ENCODE peak calls at places on chromosomes 3 and 15, in four cellular contexts. E is CD4-positive, alpha-beta T cell; A is adrenal gland; C is ELR. Q is an unnamed sample.

GRCh38 chr3:158148218-158148617 is 38.3 kb downstream of the RSRC1 start:
- DNase-seq in E (no peak), A (no peak), C (peak), Q (no peak)

GRCh38 chr15:67080118-67080899 is 14.9 kb downstream of the SMAD3 start:
- DNase-seq in E (no peak), A (peak), C (peak), Q (peak)

GRCh38 chr3:54374214-54374855 is 252.0 kb downstream of the CACNA2D3 start:
- DNase-seq in E (no peak), A (no peak), C (peak), Q (no peak)

GRCh38 chr15:72907733-72908132 is 124.2 kb upstream of the ADPGK start:
- DNase-seq in E (no peak), A (no peak), C (no peak), Q (no peak)

GRCh38 chr15:84112025-84112424 is 123.5 kb upstream of the GOLGA6L4 start:
- DNase-seq in E (no peak), A (no peak), C (peak), Q (no peak)

GRCh38 chr3:139020036-139020867 is 474 bp downstream of the PRR23B start:
- DNase-seq in E (no peak), A (no peak), C (no peak), Q (no peak)

GRCh38 chr15:73029003-73029527 is 23.2 kb upstream of the NEO1 start:
- DNase-seq in E (no peak), A (no peak), C (no peak), Q (no peak)

GRCh38 chr15:88043396-88043795 is 213.1 kb downstream of the NTRK3 start:
- DNase-seq in E (no peak), A (no peak), C (no peak), Q (no peak)

GRCh38 chr3:43223670-43224364 is 62.5 kb upstream of the SNRK start:
- DNase-seq in E (no peak), A (no peak), C (peak), Q (no peak)

GRCh38 chr15:76866716-76867321 is 38.3 kb downstream of the SCAPER start:
- DNase-seq in E (no peak), A (no peak), C (peak), Q (peak)

GRCh38 chr3:33732394-33732793 is 14.3 kb upstream of the CLASP2 start:
- DNase-seq in E (no peak), A (no peak), C (peak), Q (no peak)

GRCh38 chr3:4314688-4315087 is 11.5 kb downstream of the SETMAR start:
- DNase-seq in E (no peak), A (no peak), C (peak), Q (no peak)

GRCh38 chr3:55688154-55688553 is 201.0 kb upstream of the WNT5A start:
- DNase-seq in E (no peak), A (no peak), C (no peak), Q (no peak)

GRCh38 chr15:74664028-74664616 is 31.7 kb downstream of the EDC3 start:
- DNase-seq in E (no peak), A (peak), C (peak), Q (peak)

GRCh38 chr15:100150906-100151305 is 190.9 kb downstream of the ADAMTS17 start:
- DNase-seq in E (no peak), A (no peak), C (no peak), Q (no peak)